ENCODE peak calls at places on chromosomes 11 and 22, in ten cellular contexts. F is kidney; G is cardiac muscle cell; B is skeletal muscle cell; H is adipocyte; L is left cardiac atrium; Y is stimulated activated naive CD8-positive, alpha-beta T cell treated with anti-CD3 and anti-CD28 coated beads, Interleukin-15, Interleukin-2, amounts not matched to agents 100 U/mL and 50 U/mL, for 24 hours; R is NCI-H774; D is non-pigmented ciliary epithelial cell; N is astrocyte of the spinal cord. O is an unnamed sample.

GRCh38 chr22:40412441-40412840 is 42.0 kb downstream of the SGSM3 start:
- DNase-seq in D (no peak), G (no peak), R (no peak), F (no peak), N (no peak), Y (no peak), L (no peak), B (no peak), H (no peak), O (no peak)

GRCh38 chr11:118048472-118049370 is 28.2 kb upstream of the TMPRSS4 start:
- DNase-seq in L (no peak), G (no peak), R (no peak), B (no peak), F (no peak), D (no peak), Y (no peak), N (no peak), H (no peak), O (no peak)

GRCh38 chr11:67050139-67050538 is 6.5 kb upstream of the RHOD start:
- DNase-seq in Y (no peak), N (no peak), F (no peak), B (no peak), G (no peak), H (no peak), D (no peak), R (no peak), L (no peak), O (no peak)

GRCh38 chr11:69401715-69402114 is 79.7 kb upstream of the LINC01488 start:
- DNase-seq in G (no peak), D (no peak), N (no peak), Y (no peak), B (no peak), R (no peak), H (no peak), F (no peak), L (no peak), O (no peak)

GRCh38 chr11:129013737-129014475 is 71.2 kb upstream of the TP53AIP1 start:
- DNase-seq in N (no peak), B (no peak), G (no peak), R (no peak), D (no peak), H (no peak), F (no peak), Y (no peak), L (no peak), O (no peak)

GRCh38 chr11:120784566-120785251 is 239.2 kb upstream of the TBCEL start:
- DNase-seq in H (no peak), Y (no peak), D (no peak), B (no peak), L (no peak), G (no peak), R (no peak), F (no peak), N (no peak), O (peak; percentile 62)

GRCh38 chr11:60915250-60915914 is 1.4 kb downstream of the TMEM109 start:
- DNase-seq in G (peak; percentile 64), D (no peak), R (no peak), L (peak; percentile 72), N (peak; percentile 56), B (peak; percentile 6), F (peak; percentile 90), H (peak; percentile 84), Y (peak; percentile 75), O (peak; percentile 57)

GRCh38 chr22:38228873-38229740 is 27.3 kb downstream of the MAFF start:
- DNase-seq in B (no peak), L (peak; percentile 68), Y (no peak), H (peak; percentile 70), D (no peak), F (no peak), N (peak; percentile 72), R (no peak), G (no peak), O (no peak)

GRCh38 chr11:45739866-45740265 is 65.1 kb upstream of the SLC35C1 start:
- DNase-seq in L (no peak), F (no peak), N (no peak), Y (no peak), G (no peak), R (no peak), B (no peak), H (no peak), D (no peak), O (no peak)

GRCh38 chr11:44133335-44133946 is 38.0 kb downstream of the EXT2 start:
- DNase-seq in Y (no peak), G (peak; percentile 69), L (no peak), F (no peak), H (peak; percentile 83), R (no peak), N (peak; percentile 62), B (peak; percentile 16), D (no peak), O (peak; percentile 15)

GRCh38 chr11:19426022-19426718 is 185.4 kb upstream of the E2F8 start:
- DNase-seq in G (no peak), D (no peak), F (no peak), N (no peak), L (no peak), B (peak; percentile 45), Y (no peak), R (no peak), H (no peak), O (no peak)

O was measured in nephron progenitor cell.